ENCODE peak calls at places on chromosomes 6 and 20, in eight cellular contexts. J is activated CD4-positive, alpha-beta T cell treated with anti-CD3 and anti-CD28 coated beads, Interleukin-2, amount 50 U/mL, for 1 hour; H is lung; M is astrocyte of the spinal cord; A is AG10803; Y is activated T-cell treated with anti-CD3 and anti-CD28 coated beads for 1 hour; Z is adipocyte; K is NCI-H460. D is an unnamed sample.

GRCh38 chr6:113018351-113019151 is 671.4 kb downstream of the RFPL4B start:
- DNase-seq in A (peak; percentile 97), M (peak; percentile 98), Z (peak; percentile 79), H (no peak), K (no peak), J (no peak), Y (no peak), D (peak; percentile 95)

GRCh38 chr20:25058797-25059486 is 1.0 kb upstream of the ACSS1 start:
- DNase-seq in Y (no peak), Z (peak; percentile 41), J (no peak), K (no peak), M (peak; percentile 30), H (no peak), A (no peak), D (peak; percentile 28)

GRCh38 chr20:24469116-24470030 is at the start of gene SYNDIG1:
- DNase-seq in J (no peak), Y (no peak), H (no peak), M (peak; percentile 46), A (peak; percentile 22), Z (peak; percentile 25), K (no peak), D (no peak)

GRCh38 chr20:1838479-1839279 is 56.5 kb upstream of the SIRPA start:
- DNase-seq in K (no peak), A (no peak), Y (no peak), J (no peak), H (no peak), Z (no peak), M (no peak), D (no peak)

GRCh38 chr20:536426-537012 is 7.1 kb downstream of the CSNK2A1 start:
- DNase-seq in H (no peak), Y (no peak), K (no peak), A (no peak), Z (no peak), M (no peak), J (no peak), D (no peak)

GRCh38 chr6:22925304-22925835 is 356.0 kb downstream of the HDGFL1 start:
- DNase-seq in M (no peak), K (no peak), J (no peak), H (no peak), Y (no peak), Z (no peak), A (no peak), D (no peak)

GRCh38 chr20:46545077-46545826 is 5.2 kb downstream of the OCSTAMP start:
- DNase-seq in Y (no peak), A (peak; percentile 4), H (no peak), J (no peak), Z (no peak), M (no peak), K (no peak), D (no peak)

GRCh38 chr6:72825265-72825918 is 203.5 kb downstream of the KCNQ5 start:
- DNase-seq in Z (peak; percentile 21), H (no peak), M (peak; percentile 55), Y (no peak), K (no peak), J (no peak), A (peak; percentile 76), D (peak; percentile 82)

GRCh38 chr6:130513770-130514169 is 148.0 kb downstream of the TMEM200A start:
- DNase-seq in M (peak; percentile 84), H (no peak), K (no peak), A (peak; percentile 90), J (peak; percentile 11), Y (no peak), Z (peak; percentile 35), D (peak; percentile 68)

GRCh38 chr6:11329841-11330765 is 97.6 kb upstream of the NEDD9 start:
- DNase-seq in A (no peak), K (no peak), H (no peak), J (no peak), M (no peak), Z (no peak), Y (no peak), D (no peak)

GRCh38 chr6:15401769-15402250 is 155.9 kb downstream of the JARID2 start:
- DNase-seq in K (no peak), M (no peak), A (no peak), H (no peak), Z (peak; percentile 48), Y (no peak), J (no peak), D (peak; percentile 33)

GRCh38 chr6:134331255-134331654 is 13.3 kb upstream of the SGK1 start:
- DNase-seq in A (peak; percentile 31), K (no peak), Z (no peak), Y (no peak), H (no peak), M (no peak), J (no peak), D (no peak)

GRCh38 chr6:72968704-72969103 is 256.6 kb downstream of the KHDC1L start:
- DNase-seq in J (no peak), Z (no peak), K (no peak), Y (no peak), M (peak; percentile 40), H (no peak), A (no peak), D (peak; percentile 38)

GRCh38 chr6:31239854-31240253 is 32.0 kb downstream of the HLA-C start:
- DNase-seq in H (no peak), M (no peak), A (peak; percentile 15), J (no peak), Z (no peak), K (no peak), Y (no peak), D (peak; percentile 3)

GRCh38 chr6:158283304-158284005 is 28.8 kb upstream of the TULP4 start:
- DNase-seq in A (peak; percentile 25), Y (no peak), Z (peak; percentile 53), M (peak; percentile 81), H (no peak), J (no peak), K (no peak), D (peak; percentile 74)

GRCh38 chr6:100488231-100488630 is 23.5 kb upstream of the SIM1 start:
- DNase-seq in Y (no peak), K (no peak), H (no peak), J (no peak), Z (no peak), M (no peak), A (peak; percentile 67), D (peak; percentile 69)

GRCh38 chr6:34512738-34513115 is 43.4 kb downstream of the SPDEF start:
- DNase-seq in J (no peak), Z (no peak), H (no peak), A (peak; percentile 12), M (no peak), Y (no peak), K (no peak), D (no peak)

GRCh38 chr6:115830895-115831294 is 229.8 kb downstream of the FRK start:
- DNase-seq in K (no peak), Z (no peak), H (no peak), A (no peak), J (no peak), Y (no peak), M (peak; percentile 32), D (no peak)

GRCh38 chr6:143806282-143807102 is 36.6 kb upstream of the LTV1 start:
- DNase-seq in Y (no peak), H (peak; percentile 30), M (peak; percentile 86), A (peak; percentile 20), J (peak; percentile 8), K (no peak), Z (peak; percentile 81), D (peak; percentile 81)

GRCh38 chr20:33474097-33474846 is 15.6 kb upstream of the CBFA2T2 start:
- DNase-seq in Y (no peak), M (no peak), H (no peak), Z (no peak), A (no peak), K (no peak), J (no peak), D (no peak)

GRCh38 chr6:51513891-51514290 is 573.5 kb downstream of the PKHD1 start:
- DNase-seq in H (no peak), K (no peak), J (no peak), M (no peak), Y (no peak), Z (no peak), A (no peak), D (no peak)

GRCh38 chr6:41688256-41688965 is 47.0 kb downstream of the TFEB start:
- DNase-seq in Z (no peak), A (no peak), H (no peak), J (no peak), K (no peak), M (no peak), Y (no peak), D (no peak)

GRCh38 chr6:83198486-83199172 is 5.5 kb downstream of the RWDD2A start:
- DNase-seq in K (no peak), J (no peak), Y (no peak), A (peak; percentile 39), M (peak; percentile 55), Z (peak; percentile 64), H (no peak), D (peak; percentile 80)

GRCh38 chr20:62818592-62819493 is 2.0 kb downstream of the COL9A3 start:
- DNase-seq in Z (peak; percentile 73), J (no peak), H (no peak), M (peak; percentile 36), K (no peak), A (no peak), Y (no peak), D (peak; percentile 42)

GRCh38 chr6:111743318-111743717 is 129.9 kb downstream of the FYN start:
- DNase-seq in A (no peak), Z (no peak), H (no peak), K (no peak), Y (no peak), M (no peak), J (no peak), D (no peak)

GRCh38 chr20:7696311-7696710 is 243.9 kb downstream of the HAO1 start:
- DNase-seq in Z (no peak), M (no peak), J (no peak), K (no peak), Y (no peak), H (no peak), A (no peak), D (no peak)

D was measured in EH.